ENCODE peak calls at places on chromosomes 11 and 22, in ten cellular contexts. I is CD8-positive, alpha-beta memory T cell; D is right atrium auricular region; Z is transverse colon; L is spleen; G is effector memory CD4-positive, alpha-beta T cell; N is body of pancreas; A is left ventricle myocardium inferior; B is left lung; W is GM23248. T is an unnamed sample. For H3K4me1, the result is how much of the 10 kb centered on the place peaks cover.

GRCh38 chr22:32475428-32476010 is 908 bp downstream of the FBXO7 start:
- DNase-seq in G (peak), I (no peak), B (peak), Z (peak), N (peak), A (peak), W (peak), L (peak), D (peak), T (peak)

GRCh38 chr22:24389680-24390079 is 37.7 kb upstream of the ADORA2A start:
- DNase-seq in N (no peak), A (no peak), W (no peak), G (no peak), I (no peak), B (no peak), D (no peak), L (no peak), Z (no peak), T (no peak)

GRCh38 chr22:32208681-32209080 is 3.8 kb upstream of the RFPL2 start:
- DNase-seq in L (no peak), I (no peak), N (no peak), Z (no peak), W (no peak), A (no peak), D (no peak), G (no peak), B (no peak), T (no peak)

GRCh38 chr11:74397531-74398243 is 546 bp downstream of the PGM2L1 start:
- DNase-seq in I (peak), B (no peak), G (peak), N (peak), A (no peak), L (peak), D (no peak), Z (peak), W (peak), T (peak)

GRCh38 chr22:38077096-38077495 is 6.9 kb downstream of the SLC16A8 start:
- DNase-seq in D (no peak), A (no peak), N (no peak), I (no peak), B (no peak), W (no peak), G (no peak), L (no peak), Z (no peak), T (no peak)

GRCh38 chr11:117185739-117186430 is 7.3 kb downstream of the SIDT2 start:
- DNase-seq in L (peak), B (no peak), G (no peak), N (no peak), W (no peak), I (no peak), A (peak), Z (no peak), D (no peak), T (no peak)

GRCh38 chr22:23363683-23364082 is 183.4 kb downstream of the BCR start:
- DNase-seq in D (no peak), B (no peak), Z (no peak), A (no peak), I (no peak), W (no peak), L (no peak), G (no peak), N (no peak), T (no peak)

GRCh38 chr11:130738618-130739017 is 177.7 kb downstream of the SNX19 start:
- DNase-seq in A (no peak), N (no peak), L (no peak), Z (no peak), W (peak), I (no peak), B (no peak), G (no peak), D (no peak), T (no peak)

GRCh38 chr11:59243633-59244032 is 30.9 kb upstream of the MPEG1 start:
- DNase-seq in I (no peak), L (no peak), A (no peak), D (no peak), N (no peak), B (no peak), Z (no peak), W (no peak), G (no peak), T (no peak)

GRCh38 chr22:45006101-45006872 is 3.5 kb downstream of the PHF21B start:
- DNase-seq in B (no peak), A (no peak), D (no peak), I (no peak), G (no peak), Z (no peak), L (no peak), W (peak), N (no peak), T (no peak)
- H3K4me3 ChIP-seq in B (no peak), A (peak), D (peak), I (no peak), G (no peak), Z (no peak), L (peak), W (no peak), N (no peak), T (peak)

DNA sequence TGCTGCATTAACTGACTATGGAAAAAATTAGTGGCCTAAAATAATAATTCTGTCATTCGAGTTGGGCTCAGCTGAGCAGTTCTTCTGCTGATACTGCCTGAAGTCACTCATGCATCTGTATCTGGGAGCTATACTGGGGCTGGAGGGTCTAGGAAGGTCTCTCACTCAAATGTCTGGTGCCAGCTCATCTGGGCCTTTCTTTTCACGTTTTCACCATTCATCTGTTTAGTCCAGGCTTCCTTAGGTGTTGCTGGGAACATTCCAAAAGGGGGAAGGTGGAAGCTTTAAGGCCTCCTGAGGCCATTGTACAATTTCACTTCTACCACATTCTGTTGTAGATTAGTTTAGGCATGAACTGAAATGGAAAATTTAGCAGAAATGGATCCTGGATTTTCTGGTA is 28.0 kb downstream of the YAP1 start:
- DNase-seq in A (no peak), D (no peak), I (no peak), Z (no peak), N (no peak), B (no peak), L (no peak), G (no peak), W (peak), T (no peak)
- H3K4me1 ChIP-seq in A (half or more), D (under half), I (under half), Z (under half), N (under half), B (under half), L (under half), G (under half), W (half or more), T (under half)

GRCh38 chr11:12864316-12865156 is 144.6 kb upstream of the RASSF10 start:
- DNase-seq in N (no peak), B (no peak), A (no peak), L (no peak), Z (no peak), G (no peak), D (no peak), I (no peak), W (peak), T (peak)

GRCh38 chr11:12863605-12864121 is 145.5 kb upstream of the RASSF10 start:
- DNase-seq in I (no peak), D (no peak), L (no peak), A (no peak), B (no peak), N (no peak), Z (no peak), W (no peak), G (no peak), T (no peak)

GRCh38 chr11:12860827-12861226 is 148.3 kb upstream of the RASSF10 start:
- DNase-seq in L (no peak), I (no peak), G (no peak), B (no peak), N (no peak), Z (no peak), D (no peak), W (no peak), A (no peak), T (no peak)

GRCh38 chr11:12859872-12860657 is 149.1 kb upstream of the RASSF10 start:
- DNase-seq in G (no peak), N (no peak), D (no peak), L (no peak), W (no peak), B (no peak), A (no peak), I (no peak), Z (no peak), T (no peak)

GRCh38 chr11:12862761-12863469 is 146.2 kb upstream of the RASSF10 start:
- DNase-seq in B (peak), I (no peak), D (no peak), N (no peak), G (no peak), A (peak), L (no peak), Z (peak), W (peak), T (peak)
- H3K4me3 ChIP-seq in B (no peak), I (no peak), D (no peak), N (no peak), G (no peak), A (peak), L (no peak), Z (no peak), W (no peak), T (no peak)

GRCh38 chr11:67370351-67371076 is 2.9 kb downstream of the CLCF1 start:
- DNase-seq in D (no peak), B (no peak), G (no peak), I (no peak), Z (no peak), N (no peak), L (no peak), W (peak), A (no peak), T (no peak)

GRCh38 chr11:67369275-67369674 is 4.1 kb downstream of the CLCF1 start:
- DNase-seq in W (peak), D (no peak), Z (no peak), L (no peak), B (no peak), G (no peak), A (no peak), N (no peak), I (no peak), T (no peak)

GRCh38 chr11:67371199-67371548 is 2.2 kb downstream of the CLCF1 start:
- DNase-seq in I (no peak), Z (no peak), G (no peak), N (no peak), W (no peak), L (no peak), B (no peak), D (no peak), A (no peak), T (no peak)

GRCh38 chr11:67368621-67369020 is 4.8 kb downstream of the CLCF1 start:
- DNase-seq in D (no peak), N (no peak), A (no peak), I (no peak), W (peak), L (no peak), Z (no peak), G (no peak), B (no peak), T (no peak)

DNA sequence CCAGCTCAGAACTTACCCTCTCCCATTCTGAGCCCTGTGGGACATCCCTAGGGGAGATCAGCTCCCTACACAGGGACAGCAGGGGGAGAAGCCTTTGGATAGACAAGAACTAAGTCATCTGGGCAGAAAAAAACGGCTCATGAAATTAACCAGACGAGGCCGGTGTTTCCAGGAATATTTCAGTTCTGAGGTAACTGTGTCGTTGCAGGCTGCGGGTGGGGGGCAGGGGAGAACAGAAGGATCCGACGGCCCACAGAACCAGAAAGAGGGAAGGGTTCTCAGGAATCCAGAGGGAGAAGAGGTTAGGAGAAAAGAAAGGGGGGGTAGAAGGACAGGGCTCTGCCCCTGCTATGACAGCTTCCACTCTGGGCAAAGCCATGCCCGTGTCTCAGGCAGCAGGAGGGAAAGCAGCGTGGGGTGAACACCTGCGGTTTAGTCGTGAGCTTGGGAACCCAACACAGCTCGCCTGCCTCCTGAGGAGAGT is 3.6 kb downstream of the CLCF1 start:
- DNase-seq in A (no peak), G (no peak), W (peak), I (no peak), Z (no peak), L (no peak), D (no peak), B (no peak), N (no peak), T (no peak)
- H3K4me1 ChIP-seq in A (half or more), G (half or more), W (half or more), I (half or more), Z (half or more), L (half or more), D (half or more), B (half or more), N (half or more), T (under half)

GRCh38 chr11:47329431-47329993 is 23.0 kb downstream of the MYBPC3 start:
- DNase-seq in W (no peak), I (no peak), A (no peak), Z (no peak), L (peak), N (no peak), G (no peak), D (no peak), B (no peak), T (no peak)
- H3K4me3 ChIP-seq in W (no peak), I (no peak), A (no peak), Z (no peak), L (no peak), N (no peak), G (no peak), D (no peak), B (no peak), T (no peak)

GRCh38 chr11:118215262-118215661 is 9.5 kb downstream of the JAML start:
- DNase-seq in D (no peak), B (no peak), L (no peak), W (no peak), N (no peak), Z (no peak), A (no peak), G (no peak), I (no peak), T (no peak)

GRCh38 chr11:118215765-118216164 is 9.0 kb downstream of the JAML start:
- DNase-seq in L (no peak), I (no peak), D (no peak), A (no peak), N (no peak), W (no peak), Z (no peak), G (no peak), B (no peak), T (no peak)

GRCh38 chr11:118212781-118213565 is 11.8 kb downstream of the JAML start:
- DNase-seq in W (no peak), B (no peak), Z (no peak), D (no peak), I (no peak), A (no peak), G (no peak), N (no peak), L (no peak), T (no peak)

GRCh38 chr11:118213774-118214173 is 11.0 kb downstream of the JAML start:
- DNase-seq in A (no peak), Z (no peak), I (no peak), D (no peak), G (no peak), N (no peak), W (no peak), B (no peak), L (no peak), T (no peak)

DNA sequence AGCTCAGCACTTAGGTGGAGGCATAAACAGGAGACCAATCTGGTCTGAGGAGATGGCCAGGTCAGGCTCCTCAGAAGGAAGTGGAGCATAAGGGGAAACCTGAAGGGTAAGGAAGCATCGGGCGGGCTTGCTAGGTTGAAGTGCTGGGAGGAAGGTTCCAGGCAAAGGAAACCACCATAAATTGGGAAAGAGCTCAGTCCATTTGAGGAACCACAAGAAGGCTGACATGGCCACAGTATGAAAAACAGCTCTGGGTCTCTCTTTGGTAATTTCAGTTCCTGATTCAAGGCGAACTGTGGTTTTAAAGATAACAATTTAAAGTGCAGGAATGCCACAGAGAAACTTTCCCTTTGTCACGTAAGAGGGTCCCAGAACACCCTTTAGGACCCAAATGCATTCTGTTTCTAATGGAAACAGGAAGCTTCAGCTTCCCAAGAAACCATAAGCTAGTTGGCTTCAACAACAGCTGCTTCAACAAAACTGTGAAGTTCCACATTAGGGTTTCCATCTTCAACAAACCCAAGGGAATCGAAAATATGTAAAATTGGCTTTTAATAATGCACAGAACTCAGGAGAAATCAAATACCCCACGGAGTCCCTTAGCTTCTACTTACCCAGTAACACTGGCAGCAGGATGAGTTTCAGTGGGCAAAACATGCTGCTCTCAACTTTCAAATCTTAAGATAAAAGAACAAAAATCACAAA is 10.4 kb downstream of the JAML start:
- DNase-seq in W (no peak), I (no peak), N (no peak), G (no peak), D (no peak), A (peak), B (peak), Z (no peak), L (no peak), T (no peak)
- H3K4me1 ChIP-seq in W (under half), I (half or more), N (under half), G (under half), D (under half), A (under half), B (half or more), Z (under half), L (half or more), T (under half)

GRCh38 chr11:10666976-10667892 is 26.3 kb downstream of the IRAG1 start:
- DNase-seq in W (peak), G (no peak), L (no peak), B (no peak), Z (no peak), I (no peak), N (no peak), A (no peak), D (no peak), T (no peak)

GRCh38 chr11:10666556-10666955 is 27.0 kb downstream of the IRAG1 start:
- DNase-seq in N (no peak), A (no peak), W (peak), L (no peak), D (no peak), I (no peak), G (no peak), B (no peak), Z (no peak), T (no peak)

GRCh38 chr11:10670099-10670498 is 23.5 kb downstream of the IRAG1 start:
- DNase-seq in G (no peak), D (no peak), W (no peak), B (no peak), I (no peak), L (no peak), N (no peak), Z (no peak), A (no peak), T (no peak)

GRCh38 chr11:10673476-10674062 is 20.0 kb downstream of the IRAG1 start:
- DNase-seq in G (no peak), Z (no peak), L (no peak), N (no peak), D (no peak), I (no peak), W (no peak), A (no peak), B (no peak), T (no peak)

DNA sequence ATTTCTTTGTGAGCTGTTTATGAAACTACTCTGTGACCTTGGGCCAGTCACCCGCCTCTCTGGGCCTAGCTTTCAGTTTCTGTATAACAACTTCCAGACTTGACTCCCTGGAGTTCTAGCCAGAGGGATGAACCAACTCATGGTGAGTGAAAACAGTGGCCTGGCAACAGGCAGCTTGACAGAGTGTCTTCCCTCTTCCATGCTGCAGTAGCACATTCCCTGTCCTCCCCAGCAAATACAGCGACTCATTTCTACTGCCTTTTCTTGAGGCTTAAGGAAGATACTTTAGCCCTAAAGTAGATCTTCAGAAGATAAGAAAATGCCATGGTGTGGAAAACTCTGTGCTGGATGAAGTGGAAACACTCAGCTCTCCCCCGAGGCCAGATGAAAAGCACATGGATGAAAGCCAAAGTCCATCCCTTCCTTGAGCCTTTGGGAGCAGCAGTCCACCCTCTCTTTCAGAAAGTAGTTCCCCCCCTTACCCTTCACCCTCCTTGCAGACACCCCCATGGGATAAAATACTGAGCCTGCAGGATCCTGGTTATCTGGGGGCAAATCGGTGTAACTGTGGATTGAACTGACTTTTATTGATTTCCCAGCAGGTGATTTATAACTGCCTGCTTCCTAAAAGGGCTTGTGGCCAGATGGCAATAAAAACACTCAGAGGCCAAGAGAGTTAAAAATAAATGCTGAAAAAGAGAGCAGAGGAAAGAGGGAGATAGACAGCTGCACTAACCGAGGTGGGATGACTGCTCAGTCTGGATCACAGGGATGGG is 24.1 kb downstream of the IRAG1 start:
- DNase-seq in B (no peak), N (no peak), D (no peak), W (peak), L (no peak), G (no peak), Z (no peak), A (no peak), I (no peak), T (no peak)
- H3K4me3 ChIP-seq in B (no peak), N (no peak), D (no peak), W (no peak), L (no peak), G (no peak), Z (no peak), A (no peak), I (no peak), T (no peak)

T was measured in prostate gland.